ENCODE peak calls at places on chromosomes 4 and X, in four cellular contexts. Y is astrocyte of the spinal cord, R is astrocyte of the cerebellum, Q is LNCaP clone FGC. D is an unnamed sample.

GRCh38 chr4:38193464-38193863 is 233.3 kb downstream of the PTTG2 start:
- DNase-seq in Y (no peak), R (no peak), Q (no peak), D (no peak)

GRCh38 chr4:83867221-83867620 is 331.3 kb downstream of the GPAT3 start:
- DNase-seq in Y (no peak), R (no peak), Q (no peak), D (no peak)

GRCh38 chr4:153934689-153935017 is 145.8 kb upstream of the SFRP2 start:
- DNase-seq in Y (no peak), R (no peak), Q (no peak), D (no peak)

GRCh38 chr4:147029296-147029695 is 83.6 kb upstream of the TTC29 start:
- DNase-seq in Y (no peak), R (no peak), Q (peak), D (no peak)

GRCh38 chr4:66575024-66575696 is 904.9 kb upstream of the EPHA5 start:
- DNase-seq in Y (peak), R (peak), Q (no peak), D (no peak)

GRCh38 chr4:84877051-84877833 is 89.2 kb downstream of the WDFY3 start:
- DNase-seq in Y (peak), R (no peak), Q (no peak), D (no peak)

GRCh38 chrX:70592091-70592490 is 147.5 kb downstream of the DLG3 start:
- DNase-seq in Y (peak), R (no peak), Q (no peak), D (no peak)

GRCh38 chr4:186588503-186588902 is 33.1 kb upstream of the MTNR1A start:
- DNase-seq in Y (no peak), R (no peak), Q (no peak), D (no peak)

GRCh38 chr4:6368601-6369000 is 99.0 kb downstream of the WFS1 start:
- DNase-seq in Y (no peak), R (no peak), Q (no peak), D (no peak)

GRCh38 chr4:5370286-5370685 is 319.0 kb downstream of the STK32B start:
- DNase-seq in Y (peak), R (no peak), Q (no peak), D (no peak)

GRCh38 chrX:107827137-107827831 is 1.6 kb downstream of the MID2 start:
- DNase-seq in Y (no peak), R (no peak), Q (no peak), D (no peak)

GRCh38 chr4:94410678-94411206 is 41.0 kb upstream of the PDLIM5 start:
- DNase-seq in Y (peak), R (no peak), Q (no peak), D (no peak)

GRCh38 chr4:106369456-106370060 is 980 bp upstream of the GIMD1 start:
- DNase-seq in Y (peak), R (peak), Q (peak), D (no peak)

GRCh38 chrX:109578916-109579315 is 42.3 kb downstream of the NXT2 start:
- DNase-seq in Y (no peak), R (no peak), Q (no peak), D (no peak)

GRCh38 chr4:48109413-48110263 is 24.4 kb downstream of the TXK start:
- DNase-seq in Y (peak), R (peak), Q (no peak), D (no peak)

GRCh38 chr4:123649248-123649643 is 252.7 kb downstream of the SPRY1 start:
- DNase-seq in Y (no peak), R (no peak), Q (no peak), D (no peak)
- TF ChIP-seq CTCF in Y (no peak), R (no peak), Q (no peak), D (no peak)

GRCh38 chrX:23904096-23904495 is 3.6 kb downstream of the APOO start:
- DNase-seq in Y (peak), R (no peak), Q (no peak), D (no peak)

GRCh38 chrX:23907496-23908218 is at the start of the genes APOO and CXorf58:
- DNase-seq in Y (peak), R (peak), Q (peak), D (peak)

GRCh38 chrX:23911436-23911835 is 3.6 kb downstream of the CXorf58 start:
- DNase-seq in Y (no peak), R (no peak), Q (no peak), D (no peak)

GRCh38 chrX:23907106-23907495 is 637 bp downstream of the APOO start:
- DNase-seq in Y (no peak), R (no peak), Q (no peak), D (no peak)

DNA sequence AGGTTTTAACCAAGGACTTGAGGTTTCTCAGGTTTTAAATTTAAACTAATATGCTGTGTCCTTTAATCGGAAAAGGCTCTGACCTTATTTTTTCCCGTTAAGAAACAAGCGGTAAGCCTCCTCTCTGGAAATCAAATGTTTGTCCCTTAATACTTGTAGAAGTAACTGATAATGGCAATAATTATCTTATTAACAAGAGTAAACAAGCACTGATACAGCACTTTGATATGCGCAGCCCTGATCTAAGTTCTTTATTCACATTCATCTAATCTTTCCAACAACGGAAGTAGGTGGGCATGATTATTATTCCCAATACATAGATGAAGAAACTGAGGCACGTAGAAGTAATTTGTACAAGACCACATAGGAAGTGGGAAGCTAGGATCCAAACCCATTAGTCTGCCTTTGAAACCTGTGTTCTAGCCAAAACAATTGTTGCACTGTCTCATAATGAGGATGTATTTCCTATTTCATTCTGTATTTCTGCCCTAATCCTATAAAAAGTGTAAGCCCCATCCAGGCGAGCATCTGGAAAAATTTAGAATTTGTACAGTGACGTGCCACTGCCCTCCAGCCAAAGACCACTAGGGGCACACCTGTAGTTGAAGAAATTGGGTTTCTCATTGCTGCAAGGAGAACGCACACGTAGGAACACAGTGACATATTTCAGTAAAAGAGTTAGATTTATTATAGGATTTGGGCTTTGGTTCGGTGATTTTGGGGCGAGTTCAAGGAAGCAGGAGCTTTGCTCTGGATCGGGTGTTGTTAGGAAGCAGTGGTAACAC is 605 bp downstream of the CXorf58 start:
- DNase-seq in Y (no peak), R (no peak), Q (no peak), D (no peak)
- TF ChIP-seq CTCF in Y (peak), R (peak), Q (peak), D (peak)

GRCh38 chrX:68498044-68498507 is 775 bp upstream of the YIPF6 start:
- DNase-seq in Y (peak), R (no peak), Q (no peak), D (no peak)
- TF ChIP-seq CTCF in Y (peak), R (peak), Q (no peak), D (no peak)

DNA sequence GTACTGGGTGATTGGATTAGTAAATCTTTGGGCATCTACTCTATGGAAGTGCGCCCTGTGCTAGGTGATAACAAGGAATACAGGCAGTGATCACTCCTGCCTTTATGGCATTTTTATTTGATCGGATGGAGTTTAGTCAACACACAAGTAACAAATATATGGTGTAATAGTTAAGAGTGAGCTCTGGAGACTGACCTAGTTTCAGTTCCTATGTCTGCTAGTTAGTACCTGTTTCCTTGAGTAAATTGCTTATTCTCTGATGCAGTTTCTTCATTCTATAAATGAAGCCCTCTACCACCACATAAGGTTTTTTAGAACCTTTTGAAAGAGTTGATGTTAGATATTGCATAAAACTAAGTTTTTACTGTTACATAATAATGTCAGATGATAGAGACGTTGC is 134.6 kb downstream of the KDM6A start:
- DNase-seq in Y (no peak), R (no peak), Q (no peak), D (no peak)
- TF ChIP-seq CTCF in Y (no peak), R (no peak), Q (no peak), D (no peak)

GRCh38 chr4:107600456-107600855 is 119.6 kb downstream of the PAPSS1 start:
- DNase-seq in Y (peak), R (peak), Q (no peak), D (no peak)
- TF ChIP-seq CTCF in Y (no peak), R (no peak), Q (no peak), D (no peak)

D was measured in D721Med.